ENCODE peak calls at places on chromosomes 12 and 14, in six cellular contexts. U is foreskin fibroblast; R is A549; H is CD8-positive, alpha-beta T cell; D is GM20000; F is H9. C is an unnamed sample.

GRCh38 chr12:20631711-20632110 is 63.4 kb upstream of the SLCO1C1 start:
- DNase-seq in U (no peak), R (no peak), H (no peak), D (no peak), F (no peak), C (no peak)

GRCh38 chr14:30296956-30297405 is 262.0 kb upstream of the G2E3 start:
- DNase-seq in U (no peak), R (peak), H (no peak), D (no peak), F (no peak), C (no peak)

GRCh38 chr12:131862084-131862441 is 32.4 kb upstream of the ULK1 start:
- DNase-seq in U (no peak), R (no peak), H (no peak), D (no peak), F (peak), C (no peak)

GRCh38 chr14:97329701-97330100 is 532.5 kb downstream of the VRK1 start:
- DNase-seq in U (no peak), R (no peak), H (no peak), D (no peak), F (no peak), C (no peak)

GRCh38 chr12:65525501-65526141 is 247.1 kb downstream of the MSRB3 start:
- DNase-seq in U (peak), R (no peak), H (no peak), D (no peak), F (no peak), C (peak)

GRCh38 chr14:44626423-44626822 is 119.3 kb upstream of the FSCB start:
- DNase-seq in U (no peak), R (no peak), H (no peak), D (no peak), F (no peak), C (no peak)

GRCh38 chr12:42128327-42128726 is 16.3 kb downstream of the GXYLT1 start:
- DNase-seq in U (no peak), R (no peak), H (no peak), D (no peak), F (no peak), C (no peak)

GRCh38 chr12:3641428-3641883 is 111.5 kb downstream of the CRACR2A start:
- DNase-seq in U (peak), R (peak), H (no peak), D (no peak), F (no peak), C (peak)

GRCh38 chr12:102468261-102468940 is 12.0 kb downstream of the IGF1 start:
- DNase-seq in U (no peak), R (no peak), H (no peak), D (no peak), F (no peak), C (no peak)

GRCh38 chr14:106846218-106846617 is 1319.8 kb downstream of the TMEM121 start:
- DNase-seq in U (no peak), R (no peak), H (no peak), D (no peak), F (no peak), C (no peak)

GRCh38 chr12:12079291-12079690 is 8.6 kb downstream of the BCL2L14 start:
- DNase-seq in U (no peak), R (no peak), H (no peak), D (no peak), F (no peak), C (no peak)

GRCh38 chr14:70086685-70087379 is 101.9 kb downstream of the SLC8A3 start:
- DNase-seq in U (peak), R (peak), H (no peak), D (peak), F (peak), C (peak)

GRCh38 chr12:69509308-69509736 is 39.1 kb downstream of the FRS2 start:
- DNase-seq in U (peak), R (no peak), H (no peak), D (no peak), F (no peak), C (peak)

GRCh38 chr12:4911316-4911994 is 1.8 kb downstream of the KCNA1 start:
- DNase-seq in U (no peak), R (no peak), H (no peak), D (no peak), F (peak), C (no peak)

DNA sequence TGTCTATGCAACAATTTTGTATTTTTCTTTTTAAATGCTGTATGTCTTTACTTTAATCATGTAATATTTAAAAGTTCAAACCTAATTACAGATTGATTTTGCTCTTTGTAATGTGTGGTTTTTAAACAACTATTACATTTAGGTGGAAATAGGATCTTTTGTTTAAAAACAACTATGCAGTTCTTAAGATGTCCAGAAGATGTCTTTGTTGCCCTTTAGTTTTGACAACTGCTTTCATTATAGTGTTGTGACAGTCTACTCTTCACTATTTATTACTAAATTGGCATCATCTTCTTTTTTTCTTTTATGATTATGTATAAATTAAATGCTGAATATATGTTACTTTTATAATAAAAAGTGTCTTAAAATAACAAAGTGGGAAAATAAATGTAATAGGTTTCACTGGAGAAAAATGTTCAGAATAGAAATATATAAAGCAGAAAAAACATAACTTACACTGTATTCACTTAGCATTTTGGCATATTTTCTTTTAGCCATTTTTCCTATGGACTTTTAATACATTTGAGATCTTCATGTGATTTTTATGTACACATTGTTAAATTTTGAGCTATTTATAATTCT is 27.1 kb upstream of the PCNX4 start:
- DNase-seq in U (no peak), R (peak), H (no peak), D (peak), F (no peak), C (peak)
- TF ChIP-seq CTCF in U (peak), R (peak), H (peak), D (peak), F (peak), C (peak)

GRCh38 chr14:40987481-40987880 is 619.2 kb upstream of the LRFN5 start:
- DNase-seq in U (no peak), R (no peak), H (no peak), D (no peak), F (no peak), C (no peak)
- TF ChIP-seq CTCF in U (no peak), R (no peak), H (no peak), D (no peak), F (no peak), C (no peak)

DNA sequence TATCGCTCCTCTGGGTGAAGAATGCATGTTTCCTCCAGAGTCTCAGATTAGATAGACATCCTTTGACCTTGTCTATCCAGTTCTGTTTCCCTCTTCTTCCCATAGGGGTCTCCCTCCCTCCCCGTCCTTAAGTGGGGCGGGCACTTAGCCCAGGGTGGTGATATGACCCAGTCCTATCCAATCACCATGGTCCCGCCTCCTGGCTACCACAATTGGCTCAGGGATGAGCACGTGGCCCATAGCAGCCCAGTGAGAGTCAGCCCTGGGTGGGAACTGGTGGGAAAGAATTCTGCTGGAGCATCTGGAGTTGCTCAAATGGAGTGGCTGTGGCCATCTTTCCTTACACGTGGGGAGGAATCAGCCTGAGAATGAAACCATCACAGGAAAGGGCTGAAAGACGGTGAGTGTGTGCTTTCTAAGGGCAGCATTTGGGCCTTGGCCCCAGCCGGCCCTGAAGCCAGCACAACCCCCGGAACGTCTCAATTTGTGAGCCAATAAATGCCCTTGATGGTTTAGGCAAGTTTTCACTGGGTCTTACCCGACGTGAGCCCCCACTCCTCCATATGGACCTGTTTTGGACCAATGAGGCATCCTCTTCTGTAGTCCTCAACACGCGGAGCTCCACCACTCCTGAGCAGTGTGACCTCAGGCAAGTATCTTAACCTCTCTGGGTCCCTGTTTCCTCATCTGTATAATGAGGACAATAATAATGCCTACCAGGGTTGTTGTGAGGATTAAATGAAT is 14.3 kb upstream of the MLXIP start:
- DNase-seq in U (peak), R (peak), H (peak), D (peak), F (peak), C (peak)
- TF ChIP-seq CTCF in U (peak), R (peak), H (no peak), D (no peak), F (peak), C (peak)

DNA sequence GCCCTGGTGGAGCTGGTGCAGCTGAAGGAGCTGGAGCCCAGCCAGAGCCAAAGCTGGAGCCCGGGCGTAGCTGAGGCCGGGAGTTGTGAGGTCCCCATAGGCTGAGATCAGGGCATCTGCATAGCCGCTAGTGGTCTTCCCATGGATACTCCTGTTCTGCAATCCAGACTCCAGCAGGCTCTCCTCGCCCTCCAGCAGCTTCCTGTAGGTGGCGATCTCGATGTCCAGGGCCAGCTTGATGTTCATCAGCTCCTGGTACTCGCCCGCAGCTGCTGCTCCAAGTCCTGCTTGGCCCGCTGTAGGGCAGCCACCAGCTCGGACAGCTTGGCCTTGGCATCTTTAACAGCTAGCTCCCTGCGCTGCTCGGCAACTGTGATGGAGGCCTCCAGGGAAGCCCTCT is 966.1 kb downstream of the FSCB start:
- DNase-seq in U (no peak), R (peak), H (no peak), D (no peak), F (peak), C (no peak)
- TF ChIP-seq CTCF in U (no peak), R (no peak), H (no peak), D (no peak), F (peak), C (no peak)

GRCh38 chr14:104224516-104225281 is 86.3 kb downstream of the KIF26A start:
- DNase-seq in U (no peak), R (peak), H (peak), D (peak), F (peak), C (no peak)
- TF ChIP-seq CTCF in U (no peak), R (peak), H (no peak), D (no peak), F (peak), C (peak)

GRCh38 chr12:17763365-17763764 is 326.6 kb downstream of the RERGL start:
- DNase-seq in U (no peak), R (no peak), H (no peak), D (no peak), F (no peak), C (no peak)
- TF ChIP-seq CTCF in U (no peak), R (no peak), H (no peak), D (no peak), F (no peak), C (no peak)

DNA sequence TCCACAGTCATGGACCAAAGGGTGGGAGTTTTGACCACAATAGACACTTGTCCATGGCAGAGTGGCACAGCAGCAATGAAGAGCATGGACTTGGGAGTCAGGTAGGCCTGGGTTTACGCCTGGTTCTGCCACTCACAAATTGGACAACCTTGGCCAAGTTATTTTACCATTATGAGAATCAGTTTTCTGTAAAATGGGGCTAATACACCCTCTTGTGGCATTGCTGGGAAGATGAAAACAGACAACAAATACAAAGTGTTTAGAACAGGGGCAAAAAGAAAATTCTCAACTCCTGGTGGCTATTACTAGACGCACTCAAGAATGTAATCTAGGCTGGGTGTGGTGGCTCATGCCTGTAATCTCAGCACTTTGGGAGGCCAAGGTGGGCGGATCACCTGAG is 2.6 kb downstream of the C12orf43 start:
- DNase-seq in U (no peak), R (peak), H (no peak), D (no peak), F (no peak), C (no peak)
- TF ChIP-seq CTCF in U (no peak), R (peak), H (no peak), D (no peak), F (peak), C (peak)

GRCh38 chr14:90198541-90198940 is 57.8 kb upstream of the PSMC1 start:
- DNase-seq in U (no peak), R (no peak), H (no peak), D (no peak), F (no peak), C (no peak)

GRCh38 chr14:90191154-90191553 is 65.2 kb upstream of the PSMC1 start:
- DNase-seq in U (no peak), R (no peak), H (no peak), D (no peak), F (no peak), C (no peak)

GRCh38 chr14:90191585-90191984 is 64.8 kb upstream of the PSMC1 start:
- DNase-seq in U (no peak), R (peak), H (no peak), D (no peak), F (no peak), C (no peak)

GRCh38 chr14:90194706-90195105 is 61.6 kb upstream of the PSMC1 start:
- DNase-seq in U (no peak), R (no peak), H (no peak), D (no peak), F (no peak), C (no peak)

GRCh38 chr14:90193925-90194324 is 62.4 kb upstream of the PSMC1 start:
- DNase-seq in U (no peak), R (peak), H (no peak), D (no peak), F (peak), C (no peak)
- TF ChIP-seq CTCF in U (no peak), R (peak), H (no peak), D (peak), F (peak), C (peak)

C was measured in HFFc6.